ENCODE peak calls at places on chromosome 5, in four cellular contexts. Y is lower leg skin; J is hippocampal formation; I is activated CD4-positive, alpha-beta T cell treated with anti-CD3 and anti-CD28 coated beads for 24 hours. P is an unnamed sample.

GRCh38 chr5:17305964-17306725 is 88.7 kb downstream of the BASP1 start:
- DNase-seq in I (no peak), Y (no peak), J (no peak), P (no peak)

GRCh38 chr5:129410488-129410887 is 49.6 kb upstream of the ADAMTS19 start:
- DNase-seq in J (no peak), Y (no peak), I (no peak), P (no peak)

GRCh38 chr5:91339053-91339710 is 43.9 kb downstream of the ARRDC3 start:
- DNase-seq in I (no peak), J (peak; percentile 5), Y (no peak), P (no peak)

GRCh38 chr5:142686210-142686734 is 382 bp upstream of the FGF1 start:
- DNase-seq in J (peak; percentile 73), Y (peak; percentile 82), I (no peak), P (no peak)

GRCh38 chr5:172606156-172606785 is 34.8 kb upstream of the NEURL1B start:
- DNase-seq in I (no peak), J (no peak), Y (no peak), P (no peak)

GRCh38 chr5:54146390-54146789 is 164.0 kb downstream of the ARL15 start:
- DNase-seq in J (no peak), I (no peak), Y (no peak), P (no peak)

GRCh38 chr5:15808577-15808976 is 308.6 kb downstream of the FBXL7 start:
- DNase-seq in I (no peak), Y (no peak), J (no peak), P (no peak)

GRCh38 chr5:139678751-139679750 is 30.9 kb downstream of the CXXC5 start:
- DNase-seq in J (no peak), Y (no peak), I (no peak), P (no peak)

GRCh38 chr5:89440670-89441069 is 557.7 kb upstream of the MEF2C start:
- DNase-seq in I (no peak), Y (no peak), J (no peak), P (no peak)

GRCh38 chr5:158478139-158478538 is 619.2 kb upstream of the CLINT1 start:
- DNase-seq in Y (no peak), J (no peak), I (no peak), P (no peak)

GRCh38 chr5:52740007-52740406 is 47.7 kb upstream of the ITGA1 start:
- DNase-seq in J (no peak), Y (no peak), I (no peak), P (no peak)

GRCh38 chr5:59709833-59710232 is 183.7 kb downstream of the PDE4D start:
- DNase-seq in J (no peak), I (no peak), Y (no peak), P (no peak)

GRCh38 chr5:96601811-96602244 is 60.3 kb upstream of the CAST start:
- DNase-seq in I (peak; percentile 71), Y (no peak), J (no peak), P (no peak)

GRCh38 chr5:180611140-180611850 is 20.0 kb upstream of the SCGB3A1 start:
- DNase-seq in Y (no peak), J (no peak), I (no peak), P (no peak)

GRCh38 chr5:123483446-123484077 is 28.4 kb upstream of the CSNK1G3 start:
- DNase-seq in I (no peak), J (no peak), Y (no peak), P (no peak)

GRCh38 chr5:150066436-150066835 is 19.9 kb downstream of the CSF1R start:
- DNase-seq in I (no peak), Y (no peak), J (no peak), P (no peak)

GRCh38 chr5:123805300-123805699 is 293.3 kb downstream of the CSNK1G3 start:
- DNase-seq in I (no peak), J (no peak), Y (no peak), P (no peak)

GRCh38 chr5:169895876-169896275 is 84.4 kb downstream of the INSYN2B start:
- DNase-seq in J (peak; percentile 87), Y (no peak), I (no peak), P (no peak)